ENCODE peak calls at places on chromosomes 11 and 22, in eight cellular contexts. A, P, W, X, H, T, B and Y are unnamed samples. For H3K9me3, the result is how much of the 10 kb centered on the place peaks cover.

GRCh38 chr11:96393753-96394348 is 4.0 kb downstream of the JRKL start:
- DNase-seq in A (peak), P (no peak), W (no peak), X (no peak), H (no peak), T (no peak), B (no peak), Y (peak)

GRCh38 chr11:97460091-97460490 is 1070.3 kb downstream of the JRKL start:
- DNase-seq in A (no peak), P (no peak), W (no peak), X (no peak), H (no peak), T (no peak), B (no peak), Y (no peak)

GRCh38 chr11:2293396-2294339 is 8.1 kb downstream of the C11orf21 start:
- DNase-seq in A (no peak), P (no peak), W (peak), X (peak), H (no peak), T (peak), B (no peak), Y (no peak)

GRCh38 chr11:62552931-62553838 is 6.6 kb upstream of the AHNAK start:
- DNase-seq in A (peak), P (peak), W (peak), X (peak), H (peak), T (peak), B (no peak), Y (no peak)

GRCh38 chr11:124898711-124899110 is 1.0 kb upstream of the ROBO4 start:
- DNase-seq in A (no peak), P (no peak), W (no peak), X (peak), H (no peak), T (no peak), B (no peak), Y (no peak)

GRCh38 chr11:117831661-117832415 is 7.3 kb upstream of the FXYD2 start:
- DNase-seq in A (no peak), P (no peak), W (peak), X (peak), H (no peak), T (peak), B (no peak), Y (no peak)

GRCh38 chr11:47595029-47595428 is 818 bp upstream of the C1QTNF4 start:
- DNase-seq in A (no peak), P (no peak), W (no peak), X (no peak), H (no peak), T (no peak), B (no peak), Y (no peak)

GRCh38 chr11:68470304-68470811 is 9.8 kb downstream of the PPP6R3 start:
- DNase-seq in A (no peak), P (no peak), W (no peak), X (no peak), H (no peak), T (no peak), B (no peak), Y (no peak)

GRCh38 chr22:40728731-40729189 is 49.5 kb downstream of the MCHR1 start:
- DNase-seq in A (no peak), P (no peak), W (peak), X (no peak), H (peak), T (peak), B (no peak), Y (no peak)

GRCh38 chr11:13238879-13239514 is 38.6 kb upstream of the BMAL1 start:
- DNase-seq in A (peak), P (no peak), W (peak), X (no peak), H (no peak), T (peak), B (no peak), Y (peak)

GRCh38 chr11:73356979-73357739 is 19.0 kb upstream of the RELT start:
- DNase-seq in A (no peak), P (no peak), W (no peak), X (no peak), H (no peak), T (no peak), B (no peak), Y (no peak)

GRCh38 chr11:75667831-75668507 is 869 bp downstream of the MAP6 start:
- DNase-seq in A (no peak), P (no peak), W (peak), X (peak), H (peak), T (peak), B (peak), Y (no peak)

GRCh38 chr11:62280452-62280851 is 10.5 kb downstream of the SCGB2A2 start:
- DNase-seq in A (no peak), P (no peak), W (no peak), X (no peak), H (no peak), T (no peak), B (no peak), Y (no peak)

GRCh38 chr11:22734628-22735345 is 68.4 kb downstream of the GAS2 start:
- DNase-seq in A (no peak), P (no peak), W (no peak), X (no peak), H (no peak), T (no peak), B (no peak), Y (no peak)

GRCh38 chr11:36622431-36623136 is 24.5 kb upstream of the RAG2 start:
- DNase-seq in A (peak), P (no peak), W (no peak), X (no peak), H (no peak), T (no peak), B (no peak), Y (peak)

GRCh38 chr11:27916541-27917100 is 191.3 kb downstream of the KIF18A start:
- DNase-seq in A (no peak), P (no peak), W (no peak), X (no peak), H (no peak), T (no peak), B (no peak), Y (no peak)

GRCh38 chr11:79610678-79611077 is 169.8 kb upstream of the TENM4 start:
- DNase-seq in A (no peak), P (no peak), W (no peak), X (no peak), H (no peak), T (no peak), B (no peak), Y (no peak)

GRCh38 chr11:30197869-30198268 is 32.9 kb upstream of the FSHB start:
- DNase-seq in A (no peak), P (no peak), W (no peak), X (no peak), H (no peak), T (no peak), B (no peak), Y (no peak)

GRCh38 chr11:12376259-12376971 is 956 bp upstream of the PARVA start:
- DNase-seq in A (no peak), P (no peak), W (peak), X (peak), H (no peak), T (no peak), B (no peak), Y (no peak)

GRCh38 chr11:56531856-56532255 is 11.2 kb downstream of the OR5M11 start:
- DNase-seq in A (no peak), P (no peak), W (no peak), X (no peak), H (no peak), T (no peak), B (no peak), Y (no peak)

GRCh38 chr22:22463855-22464540 is 44.5 kb downstream of the ZNF280B start:
- DNase-seq in A (peak), P (no peak), W (peak), X (no peak), H (peak), T (peak), B (no peak), Y (peak)

GRCh38 chr11:113331988-113332387 is 17.6 kb downstream of the TTC12 start:
- DNase-seq in A (no peak), P (no peak), W (no peak), X (no peak), H (no peak), T (no peak), B (no peak), Y (no peak)

GRCh38 chr11:20770421-20770935 is 101.1 kb downstream of the NELL1 start:
- DNase-seq in A (no peak), P (no peak), W (no peak), X (no peak), H (no peak), T (no peak), B (no peak), Y (no peak)

GRCh38 chr11:66302656-66303055 is 11.0 kb downstream of the TMEM151A start:
- DNase-seq in A (no peak), P (no peak), W (no peak), X (no peak), H (no peak), T (no peak), B (no peak), Y (no peak)

GRCh38 chr11:17745032-17745772 is 10.6 kb downstream of the KCNC1 start:
- DNase-seq in A (no peak), P (no peak), W (no peak), X (peak), H (no peak), T (no peak), B (peak), Y (no peak)

GRCh38 chr22:25940479-25940878 is 198.5 kb downstream of the MYO18B start:
- DNase-seq in A (no peak), P (no peak), W (no peak), X (no peak), H (no peak), T (no peak), B (no peak), Y (no peak)

GRCh38 chr11:72574534-72575460 is 99.4 kb downstream of the PDE2A start:
- DNase-seq in A (no peak), P (no peak), W (no peak), X (peak), H (no peak), T (no peak), B (no peak), Y (no peak)

GRCh38 chr11:114553642-114554041 is 6.0 kb downstream of the NXPE1 start:
- DNase-seq in A (no peak), P (no peak), W (no peak), X (no peak), H (no peak), T (no peak), B (no peak), Y (no peak)

GRCh38 chr11:69541001-69541285 is 59.5 kb downstream of the LINC01488 start:
- DNase-seq in A (no peak), P (no peak), W (no peak), X (peak), H (no peak), T (no peak), B (no peak), Y (no peak)

GRCh38 chr11:72220696-72221363 is 3.7 kb upstream of the INPPL1 start:
- DNase-seq in A (no peak), P (no peak), W (no peak), X (no peak), H (no peak), T (peak), B (no peak), Y (no peak)

GRCh38 chr22:39097098-39098020 is at the start of gene APOBEC3H:
- DNase-seq in A (peak), P (peak), W (peak), X (peak), H (peak), T (no peak), B (peak), Y (no peak)

GRCh38 chr22:38177926-38178604 is 3.6 kb downstream of the PLA2G6 start:
- DNase-seq in A (peak), P (peak), W (peak), X (peak), H (peak), T (peak), B (no peak), Y (no peak)

GRCh38 chr11:126029805-126030204 is 32.9 kb downstream of the CDON start:
- DNase-seq in A (no peak), P (no peak), W (no peak), X (no peak), H (no peak), T (no peak), B (no peak), Y (no peak)

GRCh38 chr11:132056689-132057088 is 686.3 kb downstream of the NTM start:
- DNase-seq in A (no peak), P (no peak), W (no peak), X (no peak), H (no peak), T (no peak), B (no peak), Y (no peak)

GRCh38 chr11:57649826-57650738 is at the start of gene YPEL4:
- DNase-seq in A (no peak), P (peak), W (peak), X (peak), H (no peak), T (no peak), B (no peak), Y (no peak)

GRCh38 chr22:27226666-27227065 is 569.3 kb downstream of the MIAT start:
- DNase-seq in A (no peak), P (no peak), W (no peak), X (no peak), H (no peak), T (no peak), B (no peak), Y (no peak)

GRCh38 chr22:27224485-27225364 is 567.3 kb downstream of the MIAT start:
- DNase-seq in A (no peak), P (no peak), W (no peak), X (no peak), H (no peak), T (no peak), B (peak), Y (no peak)

GRCh38 chr22:27222178-27222577 is 564.8 kb downstream of the MIAT start:
- DNase-seq in A (no peak), P (no peak), W (no peak), X (no peak), H (no peak), T (no peak), B (no peak), Y (no peak)

GRCh38 chr22:27220349-27220748 is 563.0 kb downstream of the MIAT start:
- DNase-seq in A (no peak), P (no peak), W (no peak), X (peak), H (no peak), T (no peak), B (no peak), Y (no peak)

DNA sequence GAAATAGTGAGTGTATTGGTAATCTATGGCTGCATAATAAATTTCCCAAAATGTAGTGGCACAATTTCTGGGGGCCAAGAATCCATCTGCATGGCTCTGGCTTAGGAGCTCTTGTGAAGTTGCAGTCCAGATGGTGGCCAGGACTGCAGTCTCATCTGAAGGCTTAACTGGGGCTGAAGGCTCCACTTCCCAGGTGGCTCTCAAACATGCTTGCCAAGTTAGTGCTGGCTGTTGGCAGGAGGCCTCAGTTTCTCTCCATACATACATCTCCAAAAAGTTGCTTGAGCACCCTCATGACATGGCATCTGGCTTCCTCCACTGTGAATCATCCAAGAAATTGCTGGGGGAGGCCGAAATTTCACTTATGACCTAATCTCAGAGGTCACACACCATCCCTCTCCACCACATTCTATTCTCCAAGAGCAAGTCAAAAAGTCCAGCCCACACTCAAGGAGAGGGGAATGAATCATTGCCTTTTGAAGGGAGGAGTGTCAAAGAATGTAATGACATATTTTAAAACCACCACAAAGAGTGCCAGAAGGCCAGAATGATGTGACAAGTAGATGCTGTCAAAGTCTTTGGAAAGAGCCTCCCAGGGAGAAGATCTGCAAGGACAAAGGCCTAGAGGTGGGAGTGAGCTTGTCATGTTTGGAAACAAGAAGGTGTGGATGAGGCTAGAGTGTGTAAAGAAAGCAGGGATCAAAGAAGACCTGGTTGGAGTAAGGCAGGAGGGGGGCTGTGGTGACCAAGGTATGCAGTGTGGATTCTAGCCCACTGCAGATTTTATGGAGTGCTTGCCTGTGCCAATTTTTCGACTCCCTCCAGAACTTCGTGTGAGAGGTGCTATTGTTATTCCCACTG is 566.2 kb downstream of the MIAT start:
- DNase-seq in A (no peak), P (no peak), W (no peak), X (no peak), H (no peak), T (no peak), B (no peak), Y (no peak)
- TF ChIP-seq POLR2AphosphoS5 in A (no peak), P (no peak), W (no peak), X (no peak), H (no peak), T (no peak), B (no peak), Y (no peak)

DNA sequence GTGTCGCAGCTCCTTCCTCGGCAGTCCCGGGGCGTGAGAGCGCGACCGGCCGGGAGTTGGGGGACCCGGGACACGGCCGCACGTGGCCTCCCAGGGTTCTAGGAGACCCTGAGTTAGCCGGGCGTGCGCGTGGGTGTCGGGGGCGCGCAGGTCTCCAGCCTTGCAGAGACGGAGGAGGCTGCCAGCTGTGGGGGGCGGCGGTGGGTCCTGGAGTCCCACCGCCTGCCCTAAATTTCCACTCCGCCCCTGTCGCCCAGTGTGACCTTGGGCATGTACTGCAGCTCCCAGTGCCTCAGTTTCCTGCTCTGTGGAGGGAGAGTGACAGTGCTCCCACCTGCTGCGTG is 18.8 kb downstream of the RRP7A start:
- DNase-seq in A (no peak), P (no peak), W (no peak), X (no peak), H (no peak), T (no peak), B (no peak), Y (no peak)
- H3K4me3 ChIP-seq in A (no peak), P (peak), W (peak), X (peak), H (peak), T (peak), B (peak), Y (no peak)

GRCh38 chr11:83725718-83726117 is 439.6 kb upstream of the CCDC90B start:
- DNase-seq in A (no peak), P (no peak), W (no peak), X (no peak), H (no peak), T (no peak), B (no peak), Y (no peak)
- H3K9me3 ChIP-seq in A (under half), P (under half), W (under half), X (under half), H (under half), T (under half), B (under half), Y (under half)

GRCh38 chr22:28795932-28796856 is 4.2 kb downstream of the XBP1 start:
- DNase-seq in A (no peak), P (no peak), W (no peak), X (no peak), H (no peak), T (no peak), B (no peak), Y (no peak)

GRCh38 chr22:28793976-28794584 is 6.3 kb downstream of the XBP1 start:
- DNase-seq in A (no peak), P (no peak), W (no peak), X (no peak), H (no peak), T (no peak), B (no peak), Y (no peak)

GRCh38 chr22:28792491-28793383 is 7.6 kb downstream of the XBP1 start:
- DNase-seq in A (no peak), P (no peak), W (no peak), X (no peak), H (no peak), T (no peak), B (no peak), Y (no peak)

GRCh38 chr22:28791841-28792490 is 8.4 kb downstream of the XBP1 start:
- DNase-seq in A (no peak), P (no peak), W (no peak), X (no peak), H (no peak), T (no peak), B (no peak), Y (no peak)

DNA sequence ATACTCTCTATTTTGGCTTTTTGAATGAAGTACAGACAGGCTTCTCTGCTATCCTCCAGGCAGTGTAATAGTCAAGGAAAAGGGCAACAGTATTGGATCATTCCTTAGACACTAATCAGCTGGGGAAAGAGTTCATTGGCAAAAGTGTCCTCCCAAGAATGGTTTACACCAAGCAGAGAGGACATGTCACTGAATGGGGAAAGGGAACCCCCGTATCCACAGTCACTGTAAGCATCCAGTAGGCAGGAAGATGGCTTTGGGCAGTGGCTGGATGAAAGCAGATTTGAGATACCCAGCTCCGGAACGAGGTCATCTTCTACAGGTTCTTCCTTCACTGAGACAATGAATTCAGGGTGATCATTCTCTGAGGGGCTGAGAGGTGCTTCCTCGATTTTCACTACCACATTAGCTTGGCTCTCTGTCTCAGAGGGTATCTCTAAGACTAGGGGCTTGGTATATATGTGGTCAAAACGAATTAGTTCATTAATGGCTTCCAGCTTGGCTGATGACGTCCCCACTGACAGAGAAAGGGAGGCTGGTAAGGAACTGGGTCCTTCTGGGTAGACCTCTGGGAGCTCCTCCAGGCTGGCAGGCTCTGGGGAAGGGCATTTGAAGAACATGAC is 5.2 kb downstream of the XBP1 start:
- DNase-seq in A (no peak), P (no peak), W (no peak), X (no peak), H (no peak), T (no peak), B (no peak), Y (no peak)
- TF ChIP-seq POLR2AphosphoS5 in A (peak), P (no peak), W (no peak), X (no peak), H (no peak), T (no peak), B (no peak), Y (no peak)

DNA sequence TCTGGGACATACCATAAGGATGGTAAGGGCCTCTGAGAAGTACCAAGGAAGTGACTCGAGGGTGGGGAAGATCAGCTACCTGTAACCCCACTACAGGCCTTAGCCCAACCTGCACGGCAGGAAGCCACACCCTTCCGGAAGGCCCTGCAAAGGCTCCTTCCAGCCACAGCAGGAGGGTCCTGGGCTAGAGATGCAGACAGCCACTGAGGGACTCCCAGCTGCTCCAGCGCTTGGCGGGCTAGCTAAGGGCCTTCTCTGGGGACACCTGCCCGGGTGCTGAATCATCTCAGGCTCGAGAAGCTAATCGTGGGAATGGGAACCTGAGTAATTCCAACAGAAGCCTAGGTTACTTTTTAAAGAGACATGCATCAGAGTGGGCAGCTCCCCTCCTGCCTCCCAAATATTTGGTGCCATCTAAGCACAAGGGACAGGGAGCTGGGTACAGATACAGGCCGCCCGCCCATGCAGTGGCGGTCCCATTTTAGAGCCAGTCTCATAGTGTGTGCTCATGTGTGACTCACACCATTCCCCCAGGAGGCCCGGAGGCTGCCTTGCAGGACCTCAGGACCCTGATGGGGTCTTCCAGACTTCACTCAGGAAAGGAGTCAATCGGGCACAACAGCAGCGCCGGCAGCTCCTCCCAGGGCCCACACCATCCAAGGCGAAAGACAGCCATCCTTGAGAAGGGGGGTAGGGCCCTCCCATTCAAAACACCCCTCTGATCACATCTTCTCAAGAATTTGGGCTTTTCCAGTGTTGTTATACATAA is 8.0 kb downstream of the MYH9 start:
- DNase-seq in A (no peak), P (peak), W (no peak), X (no peak), H (no peak), T (no peak), B (no peak), Y (no peak)
- H3K4me3 ChIP-seq in A (no peak), P (peak), W (no peak), X (peak), H (no peak), T (no peak), B (peak), Y (no peak)